ENCODE peak calls at places on chromosomes 7 and 10, in ten cellular contexts. One of them, this sample, is unnamed.

GRCh38 chr7:25495342-25495855 is 267.1 kb upstream of the NPVF start:
- DNase-seq in GM23248: no peak
- DNase-seq in neural progenitor cell: peak; percentile 36
- DNase-seq in right cardiac atrium: peak; percentile 64
- DNase-seq in psoas muscle: no peak
- DNase-seq in testis: peak; percentile 55
- DNase-seq in T-helper 17 cell: no peak
- DNase-seq in heart left ventricle: peak; percentile 13
- DNase-seq in heart right ventricle: peak; percentile 11
- DNase-seq in adipocyte: no peak
- DNase-seq in this sample: no peak

GRCh38 chr7:129381710-129382484 is 52.3 kb upstream of the STRIP2 start:
- DNase-seq in GM23248: no peak
- DNase-seq in neural progenitor cell: no peak
- DNase-seq in right cardiac atrium: no peak
- DNase-seq in psoas muscle: no peak
- DNase-seq in testis: no peak
- DNase-seq in T-helper 17 cell: no peak
- DNase-seq in heart left ventricle: no peak
- DNase-seq in heart right ventricle: no peak
- DNase-seq in adipocyte: no peak
- DNase-seq in this sample: no peak

GRCh38 chr7:4042402-4042801 is 639.7 kb upstream of the FOXK1 start:
- DNase-seq in GM23248: no peak
- DNase-seq in neural progenitor cell: no peak
- DNase-seq in right cardiac atrium: no peak
- DNase-seq in psoas muscle: no peak
- DNase-seq in testis: no peak
- DNase-seq in T-helper 17 cell: no peak
- DNase-seq in heart left ventricle: no peak
- DNase-seq in heart right ventricle: no peak
- DNase-seq in adipocyte: no peak
- DNase-seq in this sample: peak; percentile 13

GRCh38 chr10:77987671-77988070 is 41.6 kb downstream of the POLR3A start:
- DNase-seq in GM23248: no peak
- DNase-seq in neural progenitor cell: no peak
- DNase-seq in right cardiac atrium: no peak
- DNase-seq in psoas muscle: peak; percentile 74
- DNase-seq in testis: no peak
- DNase-seq in T-helper 17 cell: no peak
- DNase-seq in heart left ventricle: no peak
- DNase-seq in heart right ventricle: no peak
- DNase-seq in adipocyte: no peak
- DNase-seq in this sample: no peak

GRCh38 chr7:45073031-45073842 is 15.5 kb downstream of the NACAD start:
- DNase-seq in GM23248: no peak
- DNase-seq in neural progenitor cell: no peak
- DNase-seq in right cardiac atrium: no peak
- DNase-seq in psoas muscle: no peak
- DNase-seq in testis: no peak
- DNase-seq in T-helper 17 cell: no peak
- DNase-seq in heart left ventricle: no peak
- DNase-seq in heart right ventricle: no peak
- DNase-seq in adipocyte: no peak
- DNase-seq in this sample: no peak

GRCh38 chr10:1134156-1134555 is 78.0 kb downstream of the WDR37 start:
- DNase-seq in GM23248: no peak
- DNase-seq in neural progenitor cell: no peak
- DNase-seq in right cardiac atrium: no peak
- DNase-seq in psoas muscle: no peak
- DNase-seq in testis: no peak
- DNase-seq in T-helper 17 cell: no peak
- DNase-seq in heart left ventricle: no peak
- DNase-seq in heart right ventricle: no peak
- DNase-seq in adipocyte: no peak
- DNase-seq in this sample: no peak

GRCh38 chr10:123356101-123356500 is 201.9 kb downstream of the BUB3 start:
- DNase-seq in GM23248: no peak
- DNase-seq in neural progenitor cell: no peak
- DNase-seq in right cardiac atrium: no peak
- DNase-seq in psoas muscle: no peak
- DNase-seq in testis: no peak
- DNase-seq in T-helper 17 cell: no peak
- DNase-seq in heart left ventricle: no peak
- DNase-seq in heart right ventricle: no peak
- DNase-seq in adipocyte: no peak
- DNase-seq in this sample: no peak

GRCh38 chr10:6780008-6780677 is 200.1 kb upstream of the PRKCQ start:
- DNase-seq in GM23248: no peak
- DNase-seq in neural progenitor cell: no peak
- DNase-seq in right cardiac atrium: no peak
- DNase-seq in psoas muscle: no peak
- DNase-seq in testis: no peak
- DNase-seq in T-helper 17 cell: no peak
- DNase-seq in heart left ventricle: no peak
- DNase-seq in heart right ventricle: no peak
- DNase-seq in adipocyte: no peak
- DNase-seq in this sample: no peak

GRCh38 chr7:48938539-48938938 is 14.2 kb downstream of the CDC14C start:
- DNase-seq in GM23248: peak; percentile 31
- DNase-seq in neural progenitor cell: no peak
- DNase-seq in right cardiac atrium: peak; percentile 68
- DNase-seq in psoas muscle: no peak
- DNase-seq in testis: no peak
- DNase-seq in T-helper 17 cell: no peak
- DNase-seq in heart left ventricle: peak; percentile 19
- DNase-seq in heart right ventricle: no peak
- DNase-seq in adipocyte: no peak
- DNase-seq in this sample: no peak

GRCh38 chr7:157785486-157786186 is 448.8 kb downstream of the DNAJB6 start:
- DNase-seq in GM23248: no peak
- DNase-seq in neural progenitor cell: no peak
- DNase-seq in right cardiac atrium: no peak
- DNase-seq in psoas muscle: no peak
- DNase-seq in testis: no peak
- DNase-seq in T-helper 17 cell: no peak
- DNase-seq in heart left ventricle: no peak
- DNase-seq in heart right ventricle: no peak
- DNase-seq in adipocyte: no peak
- DNase-seq in this sample: no peak
- H3K9me3 ChIP-seq in GM23248: no peaks in the 10 kb centered on the region
- H3K9me3 ChIP-seq in neural progenitor cell: no peaks in the 10 kb centered on the region
- H3K9me3 ChIP-seq in right cardiac atrium: no peaks in the 10 kb centered on the region
- H3K9me3 ChIP-seq in psoas muscle: no peaks in the 10 kb centered on the region
- H3K9me3 ChIP-seq in testis: no peaks in the 10 kb centered on the region
- H3K9me3 ChIP-seq in T-helper 17 cell: no peaks in the 10 kb centered on the region
- H3K9me3 ChIP-seq in heart left ventricle: no peaks in the 10 kb centered on the region
- H3K9me3 ChIP-seq in heart right ventricle: no peaks in the 10 kb centered on the region
- H3K9me3 ChIP-seq in adipocyte: no peaks in the 10 kb centered on the region
- H3K9me3 ChIP-seq in this sample: no peaks in the 10 kb centered on the region

GRCh38 chr7:158134824-158135223 is 452.8 kb downstream of the PTPRN2 start:
- DNase-seq in GM23248: no peak
- DNase-seq in neural progenitor cell: no peak
- DNase-seq in right cardiac atrium: no peak
- DNase-seq in psoas muscle: no peak
- DNase-seq in testis: no peak
- DNase-seq in T-helper 17 cell: no peak
- DNase-seq in heart left ventricle: no peak
- DNase-seq in heart right ventricle: no peak
- DNase-seq in adipocyte: no peak
- DNase-seq in this sample: no peak
- H3K9me3 ChIP-seq in GM23248: no peaks in the 10 kb centered on the region
- H3K9me3 ChIP-seq in neural progenitor cell: no peaks in the 10 kb centered on the region
- H3K9me3 ChIP-seq in right cardiac atrium: no peaks in the 10 kb centered on the region
- H3K9me3 ChIP-seq in psoas muscle: no peaks in the 10 kb centered on the region
- H3K9me3 ChIP-seq in testis: no peaks in the 10 kb centered on the region
- H3K9me3 ChIP-seq in T-helper 17 cell: no peaks in the 10 kb centered on the region
- H3K9me3 ChIP-seq in heart left ventricle: no peaks in the 10 kb centered on the region
- H3K9me3 ChIP-seq in heart right ventricle: no peaks in the 10 kb centered on the region
- H3K9me3 ChIP-seq in adipocyte: no peaks in the 10 kb centered on the region
- H3K9me3 ChIP-seq in this sample: no peaks in the 10 kb centered on the region

GRCh38 chr10:3364768-3365480 is 192.3 kb upstream of the PITRM1 start:
- DNase-seq in GM23248: no peak
- DNase-seq in neural progenitor cell: no peak
- DNase-seq in right cardiac atrium: no peak
- DNase-seq in psoas muscle: no peak
- DNase-seq in testis: no peak
- DNase-seq in T-helper 17 cell: no peak
- DNase-seq in heart left ventricle: no peak
- DNase-seq in heart right ventricle: no peak
- DNase-seq in adipocyte: no peak
- DNase-seq in this sample: no peak

GRCh38 chr10:3363316-3364070 is 190.9 kb upstream of the PITRM1 start:
- DNase-seq in GM23248: no peak
- DNase-seq in neural progenitor cell: no peak
- DNase-seq in right cardiac atrium: no peak
- DNase-seq in psoas muscle: no peak
- DNase-seq in testis: no peak
- DNase-seq in T-helper 17 cell: no peak
- DNase-seq in heart left ventricle: no peak
- DNase-seq in heart right ventricle: no peak
- DNase-seq in adipocyte: peak; percentile 54
- DNase-seq in this sample: no peak

GRCh38 chr10:3365630-3366029 is 193.0 kb upstream of the PITRM1 start:
- DNase-seq in GM23248: no peak
- DNase-seq in neural progenitor cell: no peak
- DNase-seq in right cardiac atrium: no peak
- DNase-seq in psoas muscle: no peak
- DNase-seq in testis: no peak
- DNase-seq in T-helper 17 cell: no peak
- DNase-seq in heart left ventricle: no peak
- DNase-seq in heart right ventricle: no peak
- DNase-seq in adipocyte: no peak
- DNase-seq in this sample: no peak

GRCh38 chr10:3361640-3362039 is 189.1 kb upstream of the PITRM1 start:
- DNase-seq in GM23248: no peak
- DNase-seq in neural progenitor cell: no peak
- DNase-seq in right cardiac atrium: no peak
- DNase-seq in psoas muscle: no peak
- DNase-seq in testis: no peak
- DNase-seq in T-helper 17 cell: no peak
- DNase-seq in heart left ventricle: no peak
- DNase-seq in heart right ventricle: no peak
- DNase-seq in adipocyte: no peak
- DNase-seq in this sample: no peak

DNA sequence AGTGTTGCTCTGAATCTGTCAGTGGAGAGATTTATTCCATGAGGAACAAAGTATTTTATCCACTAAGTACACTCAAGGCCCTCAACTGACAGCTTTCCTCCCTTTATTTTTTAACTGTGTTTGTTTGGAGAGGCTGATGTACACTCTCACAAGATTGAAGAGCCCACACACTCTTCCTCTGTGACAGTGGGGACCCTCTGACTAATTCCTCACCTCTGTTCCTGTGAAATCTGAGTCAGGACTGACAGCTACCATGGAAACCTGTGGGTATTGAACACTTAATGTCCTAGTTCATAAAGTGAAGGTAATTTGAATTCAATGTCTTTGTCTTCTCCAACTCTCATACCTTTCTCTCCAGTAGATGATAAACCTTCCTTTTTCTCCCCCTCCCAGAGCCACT is 189.8 kb upstream of the PITRM1 start:
- DNase-seq in GM23248: no peak
- DNase-seq in neural progenitor cell: no peak
- DNase-seq in right cardiac atrium: no peak
- DNase-seq in psoas muscle: no peak
- DNase-seq in testis: no peak
- DNase-seq in T-helper 17 cell: no peak
- DNase-seq in heart left ventricle: no peak
- DNase-seq in heart right ventricle: no peak
- DNase-seq in adipocyte: no peak
- DNase-seq in this sample: no peak
- H3K9me3 ChIP-seq in GM23248: peaks cover 6% of the 10 kb centered on the region
- H3K9me3 ChIP-seq in neural progenitor cell: peaks cover 2% of the 10 kb centered on the region
- H3K9me3 ChIP-seq in right cardiac atrium: peaks cover 3% of the 10 kb centered on the region
- H3K9me3 ChIP-seq in psoas muscle: no peaks in the 10 kb centered on the region
- H3K9me3 ChIP-seq in testis: no peaks in the 10 kb centered on the region
- H3K9me3 ChIP-seq in T-helper 17 cell: peaks cover 4% of the 10 kb centered on the region
- H3K9me3 ChIP-seq in heart left ventricle: no peaks in the 10 kb centered on the region
- H3K9me3 ChIP-seq in heart right ventricle: no peaks in the 10 kb centered on the region
- H3K9me3 ChIP-seq in adipocyte: peaks cover 24% of the 10 kb centered on the region
- H3K9me3 ChIP-seq in this sample: peaks cover 2% of the 10 kb centered on the region

GRCh38 chr10:50346947-50347346 is 95.6 kb upstream of the ASAH2 start:
- DNase-seq in GM23248: no peak
- DNase-seq in neural progenitor cell: no peak
- DNase-seq in right cardiac atrium: no peak
- DNase-seq in psoas muscle: no peak
- DNase-seq in testis: no peak
- DNase-seq in T-helper 17 cell: no peak
- DNase-seq in heart left ventricle: no peak
- DNase-seq in heart right ventricle: no peak
- DNase-seq in adipocyte: no peak
- DNase-seq in this sample: no peak
- H3K9me3 ChIP-seq in GM23248: no peaks in the 10 kb centered on the region
- H3K9me3 ChIP-seq in neural progenitor cell: no peaks in the 10 kb centered on the region
- H3K9me3 ChIP-seq in right cardiac atrium: no peaks in the 10 kb centered on the region
- H3K9me3 ChIP-seq in psoas muscle: peaks cover 9% of the 10 kb centered on the region
- H3K9me3 ChIP-seq in testis: no peaks in the 10 kb centered on the region
- H3K9me3 ChIP-seq in T-helper 17 cell: no peaks in the 10 kb centered on the region
- H3K9me3 ChIP-seq in heart left ventricle: no peaks in the 10 kb centered on the region
- H3K9me3 ChIP-seq in heart right ventricle: no peaks in the 10 kb centered on the region
- H3K9me3 ChIP-seq in adipocyte: no peaks in the 10 kb centered on the region
- H3K9me3 ChIP-seq in this sample: no peaks in the 10 kb centered on the region

This sample was measured in lung.